ENCODE peak calls at places on chromosome 19, in five cellular contexts. T is PC-9, Z is fibroblast of lung, F is OCI-LY7, P is neural progenitor cell. J is an unnamed sample.

GRCh38 chr19:6424190-6424938 is at the start of gene KHSRP:
- DNase-seq in T (no peak), Z (no peak), F (peak), P (peak), J (no peak)

GRCh38 chr19:58274771-58275199 is 4.0 kb upstream of the ZNF8 start:
- DNase-seq in T (no peak), Z (peak), F (no peak), P (no peak), J (peak)

GRCh38 chr19:5964816-5965565 is 12.9 kb downstream of the RANBP3 start:
- DNase-seq in T (no peak), Z (no peak), F (no peak), P (no peak), J (no peak)

GRCh38 chr19:47032171-47032811 is 12.7 kb downstream of the NPAS1 start:
- DNase-seq in T (peak), Z (no peak), F (peak), P (peak), J (no peak)

GRCh38 chr19:10884273-10884672 is 12.9 kb downstream of the CARM1 start:
- DNase-seq in T (peak), Z (peak), F (no peak), P (no peak), J (peak)

GRCh38 chr19:55550321-55550650 is 4.9 kb upstream of the SBK3 start:
- DNase-seq in T (no peak), Z (peak), F (no peak), P (no peak), J (peak)

GRCh38 chr19:53808710-53809125 is 15.4 kb downstream of the NLRP12 start:
- DNase-seq in T (peak), Z (peak), F (peak), P (peak), J (peak)

GRCh38 chr19:12794196-12794921 is 3.1 kb downstream of the JUNB start:
- DNase-seq in T (no peak), Z (no peak), F (no peak), P (no peak), J (no peak)

GRCh38 chr19:17109962-17110598 is 34.5 kb downstream of the MYO9B start:
- DNase-seq in T (no peak), Z (no peak), F (no peak), P (no peak), J (no peak)

GRCh38 chr19:30170081-30170480 is 202.1 kb upstream of the ZNF536 start:
- DNase-seq in T (no peak), Z (no peak), F (no peak), P (no peak), J (no peak)

GRCh38 chr19:23314505-23315241 is 64.5 kb upstream of the ZNF724 start:
- DNase-seq in T (no peak), Z (no peak), F (no peak), P (no peak), J (no peak)

GRCh38 chr19:920051-920857 is 3.1 kb downstream of the KISS1R start:
- DNase-seq in T (peak), Z (no peak), F (no peak), P (peak), J (no peak)

GRCh38 chr19:51503428-51503827 is 1.8 kb upstream of the SIGLEC12 start:
- DNase-seq in T (no peak), Z (no peak), F (no peak), P (no peak), J (no peak)

GRCh38 chr19:6263306-6264076 is 16.3 kb downstream of the MLLT1 start:
- DNase-seq in T (no peak), Z (no peak), F (no peak), P (no peak), J (no peak)

GRCh38 chr19:11405846-11406643 is 13.1 kb downstream of the RGL3 start:
- DNase-seq in T (no peak), Z (no peak), F (no peak), P (peak), J (no peak)

GRCh38 chr19:7840629-7841028 is 10.6 kb downstream of the EVI5L start:
- DNase-seq in T (no peak), Z (no peak), F (no peak), P (no peak), J (no peak)

GRCh38 chr19:55153652-55154264 is 3.8 kb downstream of the TNNI3 start:
- DNase-seq in T (no peak), Z (no peak), F (peak), P (no peak), J (no peak)

GRCh38 chr19:23415561-23416191 is 20.4 kb upstream of the ZNF91 start:
- DNase-seq in T (peak), Z (peak), F (no peak), P (peak), J (no peak)

GRCh38 chr19:4600893-4601292 is 38.4 kb upstream of the TNFAIP8L1 start:
- DNase-seq in T (no peak), Z (no peak), F (no peak), P (no peak), J (no peak)

GRCh38 chr19:45100797-45101196 is 7.8 kb downstream of the PPP1R37 start:
- DNase-seq in T (no peak), Z (peak), F (no peak), P (no peak), J (no peak)

GRCh38 chr19:16445238-16446107 is 26.3 kb downstream of the EPS15L1 start:
- DNase-seq in T (no peak), Z (peak), F (peak), P (no peak), J (peak)

GRCh38 chr19:6109947-6110346 is 353 bp downstream of the RFX2 start:
- DNase-seq in T (no peak), Z (no peak), F (no peak), P (no peak), J (no peak)

GRCh38 chr19:16594131-16594586 is 21.9 kb upstream of the SLC35E1 start:
- DNase-seq in T (no peak), Z (no peak), F (no peak), P (no peak), J (no peak)

GRCh38 chr19:11692127-11692790 is 46.5 kb downstream of the ZNF823 start:
- DNase-seq in T (no peak), Z (no peak), F (no peak), P (no peak), J (no peak)

GRCh38 chr19:36140289-36141038 is 598 bp downstream of the CAPNS1 start:
- DNase-seq in T (peak), Z (peak), F (peak), P (peak), J (peak)

GRCh38 chr19:11400695-11401291 is 16.7 kb upstream of the EPOR start:
- DNase-seq in T (no peak), Z (no peak), F (no peak), P (no peak), J (no peak)

GRCh38 chr19:10923503-10924076 is 4.8 kb downstream of the YIPF2 start:
- DNase-seq in T (no peak), Z (no peak), F (no peak), P (no peak), J (no peak)

GRCh38 chr19:13195678-13196077 is 45.5 kb downstream of the IER2 start:
- DNase-seq in T (peak), Z (no peak), F (peak), P (peak), J (no peak)

GRCh38 chr19:19777692-19778091 is 43.9 kb downstream of the ZNF506 start:
- DNase-seq in T (no peak), Z (no peak), F (peak), P (no peak), J (no peak)

GRCh38 chr19:35264281-35265125 is 4.3 kb upstream of the USF2 start:
- DNase-seq in T (no peak), Z (no peak), F (no peak), P (no peak), J (no peak)

GRCh38 chr19:2233601-2234280 is 2.4 kb downstream of the PLEKHJ1 start:
- DNase-seq in T (no peak), Z (no peak), F (peak), P (no peak), J (no peak)

GRCh38 chr19:2230807-2231533 is 5.2 kb downstream of the PLEKHJ1 start:
- DNase-seq in T (no peak), Z (no peak), F (no peak), P (no peak), J (no peak)

GRCh38 chr19:2232286-2233151 is 3.6 kb downstream of the PLEKHJ1 start:
- DNase-seq in T (no peak), Z (no peak), F (no peak), P (no peak), J (no peak)

GRCh38 chr19:2230029-2230531 is 6.0 kb downstream of the PLEKHJ1 start:
- DNase-seq in T (no peak), Z (no peak), F (no peak), P (no peak), J (no peak)

DNA sequence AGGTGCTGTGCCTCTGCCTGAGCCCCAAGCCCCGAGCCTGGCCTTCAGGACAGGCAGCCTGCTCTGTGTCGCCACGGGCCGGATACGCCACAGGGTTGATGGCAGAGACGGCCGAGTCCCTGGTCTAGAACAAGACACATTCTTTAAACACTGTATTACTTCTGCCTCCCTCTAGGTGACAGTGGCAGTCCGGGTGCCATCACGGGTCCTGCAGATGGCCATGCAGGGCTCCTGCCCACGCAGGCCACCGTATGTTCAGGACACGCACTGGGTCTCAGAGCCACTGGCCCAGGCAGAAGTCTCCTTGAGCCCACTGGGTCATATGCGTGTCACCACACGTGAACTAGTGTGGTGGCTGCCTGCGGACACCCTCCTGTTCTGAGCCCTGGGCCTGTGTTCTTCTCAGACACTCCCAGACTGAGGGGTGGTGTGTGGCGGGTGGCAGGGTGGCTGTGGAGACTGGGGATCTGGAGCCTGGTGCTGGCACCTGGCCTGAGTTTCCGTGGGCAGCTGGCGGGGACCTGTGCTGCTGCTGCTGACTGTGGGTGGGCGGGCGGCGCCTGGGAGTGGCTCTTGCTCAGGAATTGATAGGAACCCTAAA is 4.4 kb downstream of the PLEKHJ1 start:
- DNase-seq in T (no peak), Z (no peak), F (peak), P (no peak), J (no peak)
- TF ChIP-seq CTCF in T (no peak), Z (no peak), F (peak), P (peak), J (peak)

DNA sequence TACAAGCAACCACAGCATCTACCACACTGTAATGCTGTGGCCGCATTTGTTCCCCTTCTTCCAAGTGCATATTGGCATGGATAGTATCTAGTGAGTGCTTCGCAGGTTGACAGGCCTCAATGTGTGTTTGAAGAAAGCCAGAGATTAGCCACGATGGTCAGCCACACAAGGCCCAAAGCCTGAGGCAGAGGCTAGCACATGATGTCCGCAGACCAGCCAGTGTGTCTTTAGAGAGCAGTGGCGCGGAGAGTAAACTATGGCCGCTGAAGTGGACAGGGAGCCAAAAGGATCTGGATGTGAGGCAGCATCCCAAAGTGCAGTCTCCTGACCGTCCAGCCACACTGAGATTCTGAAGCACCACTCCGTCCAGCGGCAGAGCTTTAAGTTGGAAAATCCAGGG is 36.0 kb downstream of the BRD4 start:
- DNase-seq in T (no peak), Z (no peak), F (no peak), P (no peak), J (no peak)
- H3K4me2 ChIP-seq in T (no peak), Z (no peak), F (no peak), P (peak), J (no peak)

DNA sequence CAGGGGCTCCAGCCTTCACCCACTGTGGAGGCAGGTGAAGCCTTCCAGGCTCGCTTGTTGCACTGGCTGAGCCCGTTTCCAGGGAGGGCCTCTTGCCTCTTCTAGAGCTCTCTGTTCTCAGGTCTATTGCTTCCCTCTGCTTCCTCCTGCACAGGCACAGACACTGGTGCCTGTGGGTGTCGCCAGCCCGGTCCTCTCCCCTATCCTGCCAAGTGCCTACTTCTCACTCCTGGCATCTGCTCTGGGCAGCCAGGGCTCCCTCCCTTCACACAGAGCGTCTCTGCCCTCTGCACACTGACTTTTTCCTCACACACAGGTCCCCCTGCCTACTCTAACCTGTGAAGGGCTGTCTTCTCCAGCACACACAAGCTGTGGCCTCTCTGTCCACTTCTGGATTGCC is 60.3 kb downstream of the SLC7A9 start:
- DNase-seq in T (no peak), Z (no peak), F (no peak), P (no peak), J (no peak)
- TF ChIP-seq CTCF in T (no peak), Z (no peak), F (no peak), P (no peak), J (no peak)

GRCh38 chr19:43674630-43674982 is 4.6 kb upstream of the PLAUR start:
- DNase-seq in T (no peak), Z (peak), F (no peak), P (no peak), J (no peak)

GRCh38 chr19:43678512-43678911 is 8.5 kb upstream of the PLAUR start:
- DNase-seq in T (no peak), Z (no peak), F (no peak), P (no peak), J (no peak)

GRCh38 chr19:43675906-43676305 is 5.9 kb upstream of the PLAUR start:
- DNase-seq in T (no peak), Z (no peak), F (no peak), P (no peak), J (no peak)

GRCh38 chr19:43673702-43674629 is 4.0 kb upstream of the PLAUR start:
- DNase-seq in T (no peak), Z (no peak), F (no peak), P (no peak), J (no peak)

GRCh38 chr19:43675269-43675879 is 5.4 kb upstream of the PLAUR start:
- DNase-seq in T (peak), Z (peak), F (no peak), P (no peak), J (peak)
- H3K4me2 ChIP-seq in T (peak), Z (no peak), F (no peak), P (no peak), J (peak)

GRCh38 chr19:38229585-38230073 is 5.6 kb upstream of the DPF1 start:
- DNase-seq in T (peak), Z (peak), F (peak), P (peak), J (peak)
- TF ChIP-seq CTCF in T (no peak), Z (no peak), F (no peak), P (no peak), J (no peak)

GRCh38 chr19:21586341-21587116 is 81.1 kb downstream of the ZNF429 start:
- DNase-seq in T (peak), Z (no peak), F (no peak), P (peak), J (no peak)
- H3K4me2 ChIP-seq in T (peak), Z (no peak), F (no peak), P (peak), J (peak)

DNA sequence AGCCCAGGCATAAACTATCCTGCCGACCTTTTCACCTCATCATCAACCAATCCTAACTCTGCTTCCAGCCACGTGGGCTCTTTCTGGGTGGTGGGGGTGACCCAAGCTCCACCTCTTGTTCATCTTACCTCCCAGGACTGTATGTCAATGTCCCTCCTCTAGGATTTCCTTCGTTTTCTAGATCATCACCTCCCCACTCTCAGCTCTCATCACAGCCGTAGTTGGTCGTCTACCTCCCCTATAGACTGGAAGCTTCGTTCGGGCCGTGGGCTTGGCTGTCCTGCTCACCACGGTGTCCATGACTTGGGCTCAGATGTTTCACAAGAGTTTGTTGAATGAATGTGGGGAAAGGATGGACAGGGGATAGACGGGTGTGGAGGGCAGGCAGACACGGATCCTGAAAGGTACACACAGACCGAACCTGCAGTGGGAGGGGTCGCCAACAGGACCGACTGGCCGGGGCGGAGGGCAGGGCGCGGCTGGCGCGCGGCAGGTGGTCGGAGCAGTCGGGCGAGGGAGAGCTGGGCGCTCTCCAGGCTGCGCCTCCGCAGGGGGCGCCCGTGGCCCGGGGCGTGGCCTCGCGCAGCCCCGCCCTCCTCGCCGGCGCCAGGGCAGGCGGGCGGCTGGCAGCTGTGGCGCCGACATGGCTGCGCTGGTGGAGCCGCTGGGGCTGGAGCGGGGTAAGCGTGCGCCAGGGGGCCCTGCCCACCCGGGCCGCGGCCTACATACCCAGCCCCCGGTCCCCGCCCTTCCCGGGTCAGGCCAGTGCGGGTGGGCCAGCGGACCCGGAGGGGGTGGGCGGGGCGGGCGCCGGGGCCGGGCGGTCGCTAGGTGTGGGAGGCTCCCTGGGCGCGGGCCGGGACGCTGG is at the start of gene LIN7B:
- DNase-seq in T (peak), Z (peak), F (peak), P (peak), J (peak)
- TF ChIP-seq CTCF in T (peak), Z (no peak), F (peak), P (peak), J (no peak)

GRCh38 chr19:49889687-49890348 is 6.9 kb downstream of the IL4I1 start:
- DNase-seq in T (peak), Z (peak), F (peak), P (peak), J (peak)

GRCh38 chr19:49888478-49888901 is 8.2 kb downstream of the IL4I1 start:
- DNase-seq in T (no peak), Z (no peak), F (no peak), P (no peak), J (no peak)

GRCh38 chr19:49890349-49891311 is 6.1 kb downstream of the IL4I1 start:
- DNase-seq in T (peak), Z (no peak), F (peak), P (peak), J (no peak)

GRCh38 chr19:49887653-49888477 is 8.8 kb downstream of the IL4I1 start:
- DNase-seq in T (no peak), Z (no peak), F (no peak), P (no peak), J (no peak)

GRCh38 chr19:49889038-49889686 is 7.5 kb downstream of the IL4I1 start:
- DNase-seq in T (no peak), Z (no peak), F (no peak), P (no peak), J (no peak)
- H3K4me2 ChIP-seq in T (no peak), Z (no peak), F (no peak), P (no peak), J (no peak)